ENCODE peak calls at places on chromosomes 1 and 21, in six cellular contexts. One of them, this sample, is unnamed.
A peak's percentile ranks its signal among the peaks of the same experiment; 100 is the strongest.

GRCh38 chr21:34545079-34545884 is 33.3 kb upstream of the KCNE1 start:
- DNase-seq in stomach: no peak
- DNase-seq in small intestine: peak; percentile 27
- DNase-seq in effector memory CD4-positive, alpha-beta T cell: no peak
- DNase-seq in body of pancreas: peak; percentile 69
- DNase-seq in uterus: no peak
- DNase-seq in this sample: no peak

GRCh38 chr21:45339430-45340405 is 52.0 kb upstream of the POFUT2 start:
- DNase-seq in uterus: no peak
- DNase-seq in effector memory CD4-positive, alpha-beta T cell: no peak
- DNase-seq in body of pancreas: no peak
- DNase-seq in small intestine: no peak
- DNase-seq in stomach: no peak
- DNase-seq in this sample: peak; percentile 16

GRCh38 chr1:228830185-228830953 is 95.1 kb downstream of the RHOU start:
- DNase-seq in small intestine: no peak
- DNase-seq in effector memory CD4-positive, alpha-beta T cell: no peak
- DNase-seq in uterus: no peak
- DNase-seq in body of pancreas: peak; percentile 89
- DNase-seq in stomach: peak; percentile 94
- DNase-seq in this sample: no peak

GRCh38 chr1:26541431-26541815 is 11.9 kb downstream of the RPS6KA1 start:
- DNase-seq in effector memory CD4-positive, alpha-beta T cell: no peak
- DNase-seq in small intestine: no peak
- DNase-seq in body of pancreas: no peak
- DNase-seq in uterus: no peak
- DNase-seq in stomach: no peak
- DNase-seq in this sample: no peak

GRCh38 chr1:212722270-212722945 is 22.8 kb upstream of the BATF3 start:
- DNase-seq in effector memory CD4-positive, alpha-beta T cell: no peak
- DNase-seq in uterus: no peak
- DNase-seq in body of pancreas: no peak
- DNase-seq in stomach: no peak
- DNase-seq in small intestine: no peak
- DNase-seq in this sample: no peak

GRCh38 chr1:78003882-78004718 is 639 bp upstream of the DNAJB4 start:
- DNase-seq in stomach: peak; percentile 29
- DNase-seq in small intestine: no peak
- DNase-seq in body of pancreas: peak; percentile 40
- DNase-seq in uterus: peak; percentile 53
- DNase-seq in effector memory CD4-positive, alpha-beta T cell: peak; percentile 19
- DNase-seq in this sample: peak; percentile 62

GRCh38 chr1:66237722-66238479 is 296.1 kb upstream of the SGIP1 start:
- DNase-seq in body of pancreas: no peak
- DNase-seq in uterus: no peak
- DNase-seq in small intestine: no peak
- DNase-seq in effector memory CD4-positive, alpha-beta T cell: no peak
- DNase-seq in stomach: no peak
- DNase-seq in this sample: no peak

GRCh38 chr1:165686121-165686970 is 12.0 kb downstream of the ALDH9A1 start:
- DNase-seq in body of pancreas: no peak
- DNase-seq in stomach: no peak
- DNase-seq in effector memory CD4-positive, alpha-beta T cell: no peak
- DNase-seq in small intestine: no peak
- DNase-seq in uterus: no peak
- DNase-seq in this sample: no peak

GRCh38 chr21:41054206-41054605 is 113.8 kb upstream of the BACE2 start:
- DNase-seq in small intestine: no peak
- DNase-seq in uterus: no peak
- DNase-seq in body of pancreas: no peak
- DNase-seq in effector memory CD4-positive, alpha-beta T cell: no peak
- DNase-seq in stomach: no peak
- DNase-seq in this sample: no peak

GRCh38 chr1:55375617-55376258 is 160.6 kb upstream of the USP24 start:
- DNase-seq in stomach: no peak
- DNase-seq in effector memory CD4-positive, alpha-beta T cell: no peak
- DNase-seq in uterus: peak; percentile 46
- DNase-seq in body of pancreas: peak; percentile 47
- DNase-seq in small intestine: peak; percentile 35
- DNase-seq in this sample: no peak

GRCh38 chr1:232599178-232600041 is 30.5 kb downstream of the SIPA1L2 start:
- DNase-seq in small intestine: no peak
- DNase-seq in effector memory CD4-positive, alpha-beta T cell: no peak
- DNase-seq in uterus: no peak
- DNase-seq in body of pancreas: no peak
- DNase-seq in stomach: no peak
- DNase-seq in this sample: no peak

GRCh38 chr1:234618726-234619049 is 8.7 kb upstream of the IRF2BP2 start:
- DNase-seq in small intestine: no peak
- DNase-seq in uterus: no peak
- DNase-seq in stomach: no peak
- DNase-seq in effector memory CD4-positive, alpha-beta T cell: no peak
- DNase-seq in body of pancreas: no peak
- DNase-seq in this sample: no peak

GRCh38 chr1:91831132-91831930 is 54.6 kb downstream of the TGFBR3 start:
- DNase-seq in stomach: no peak
- DNase-seq in effector memory CD4-positive, alpha-beta T cell: no peak
- DNase-seq in small intestine: peak; percentile 69
- DNase-seq in uterus: peak; percentile 75
- DNase-seq in body of pancreas: no peak
- DNase-seq in this sample: no peak

GRCh38 chr1:110370827-110371226 is 20.0 kb downstream of the SLC16A4 start:
- DNase-seq in body of pancreas: no peak
- DNase-seq in effector memory CD4-positive, alpha-beta T cell: no peak
- DNase-seq in uterus: no peak
- DNase-seq in small intestine: peak; percentile 33
- DNase-seq in stomach: no peak
- DNase-seq in this sample: no peak

GRCh38 chr1:155910621-155911121 is 478 bp downstream of the RIT1 start:
- DNase-seq in stomach: peak; percentile 32
- DNase-seq in small intestine: peak; percentile 32
- DNase-seq in effector memory CD4-positive, alpha-beta T cell: no peak
- DNase-seq in uterus: peak; percentile 29
- DNase-seq in body of pancreas: no peak
- DNase-seq in this sample: no peak

GRCh38 chr1:67713071-67713806 is 28.2 kb downstream of the GADD45A start:
- DNase-seq in uterus: peak; percentile 48
- DNase-seq in effector memory CD4-positive, alpha-beta T cell: no peak
- DNase-seq in small intestine: peak; percentile 94
- DNase-seq in stomach: peak; percentile 64
- DNase-seq in body of pancreas: peak; percentile 51
- DNase-seq in this sample: no peak

GRCh38 chr1:209747580-209748262 is 8.1 kb upstream of the TRAF3IP3 start:
- DNase-seq in small intestine: peak; percentile 97
- DNase-seq in stomach: peak; percentile 96
- DNase-seq in body of pancreas: peak; percentile 99
- DNase-seq in uterus: peak; percentile 83
- DNase-seq in effector memory CD4-positive, alpha-beta T cell: peak; percentile 78
- DNase-seq in this sample: peak; percentile 94

GRCh38 chr1:97212671-97213070 is 491.1 kb downstream of the PTBP2 start:
- DNase-seq in small intestine: no peak
- DNase-seq in body of pancreas: no peak
- DNase-seq in uterus: no peak
- DNase-seq in stomach: no peak
- DNase-seq in effector memory CD4-positive, alpha-beta T cell: no peak
- DNase-seq in this sample: no peak

GRCh38 chr21:15121655-15122120 is 56.9 kb upstream of the NRIP1 start:
- DNase-seq in effector memory CD4-positive, alpha-beta T cell: no peak
- DNase-seq in small intestine: peak; percentile 31
- DNase-seq in body of pancreas: peak; percentile 89
- DNase-seq in stomach: peak; percentile 52
- DNase-seq in uterus: no peak
- DNase-seq in this sample: no peak

GRCh38 chr1:246930830-246931548 is 759 bp downstream of the AHCTF1 start:
- DNase-seq in body of pancreas: peak; percentile 61
- DNase-seq in uterus: peak; percentile 45
- DNase-seq in stomach: peak; percentile 51
- DNase-seq in effector memory CD4-positive, alpha-beta T cell: peak; percentile 45
- DNase-seq in small intestine: peak; percentile 62
- DNase-seq in this sample: peak; percentile 76

GRCh38 chr1:4602536-4603316 is 51.7 kb upstream of the AJAP1 start:
- DNase-seq in effector memory CD4-positive, alpha-beta T cell: no peak
- DNase-seq in stomach: peak; percentile 16
- DNase-seq in small intestine: no peak
- DNase-seq in uterus: no peak
- DNase-seq in body of pancreas: no peak
- DNase-seq in this sample: no peak

GRCh38 chr1:30933874-30934252 is 25.3 kb upstream of the SDC3 start:
- DNase-seq in uterus: no peak
- DNase-seq in stomach: no peak
- DNase-seq in small intestine: no peak
- DNase-seq in effector memory CD4-positive, alpha-beta T cell: no peak
- DNase-seq in body of pancreas: no peak
- DNase-seq in this sample: no peak

GRCh38 chr1:234870020-234870378 is 258.6 kb downstream of the TOMM20 start:
- DNase-seq in effector memory CD4-positive, alpha-beta T cell: no peak
- DNase-seq in uterus: no peak
- DNase-seq in small intestine: no peak
- DNase-seq in stomach: no peak
- DNase-seq in body of pancreas: no peak
- DNase-seq in this sample: no peak

GRCh38 chr1:202154766-202155477 is 5.5 kb downstream of the PTPN7 start:
- DNase-seq in small intestine: peak; percentile 68
- DNase-seq in uterus: no peak
- DNase-seq in effector memory CD4-positive, alpha-beta T cell: no peak
- DNase-seq in stomach: peak; percentile 49
- DNase-seq in body of pancreas: peak; percentile 60
- DNase-seq in this sample: no peak

DNA sequence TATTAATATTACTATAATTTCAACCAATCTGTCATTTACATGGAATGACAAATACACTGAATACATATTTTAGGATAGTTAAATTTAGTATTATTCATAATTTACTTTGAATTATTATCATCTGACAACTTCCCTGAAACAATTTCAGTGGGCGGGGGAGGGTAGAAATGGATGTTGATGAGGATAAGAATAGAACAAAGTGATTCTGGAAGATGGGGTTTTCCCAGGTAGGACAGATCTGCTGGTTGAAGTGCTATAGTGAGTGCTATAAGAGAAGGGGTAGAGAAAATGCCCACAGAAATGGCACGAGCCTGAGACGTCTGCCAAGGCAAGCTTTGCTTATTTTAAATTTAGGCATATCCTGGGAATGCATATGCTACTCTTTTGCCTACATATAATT is 3.2 kb downstream of the CFH start:
- DNase-seq in uterus: no peak
- DNase-seq in stomach: no peak
- DNase-seq in small intestine: no peak
- DNase-seq in effector memory CD4-positive, alpha-beta T cell: no peak
- DNase-seq in body of pancreas: no peak
- DNase-seq in this sample: no peak
- H3K4me3 ChIP-seq in uterus: no peak overlapping the region
- H3K4me3 ChIP-seq in stomach: no peak overlapping the region
- H3K4me3 ChIP-seq in small intestine: no peak overlapping the region
- H3K4me3 ChIP-seq in effector memory CD4-positive, alpha-beta T cell: no peak overlapping the region
- H3K4me3 ChIP-seq in body of pancreas: no peak overlapping the region
- H3K4me3 ChIP-seq in this sample: no peak overlapping the region

DNA sequence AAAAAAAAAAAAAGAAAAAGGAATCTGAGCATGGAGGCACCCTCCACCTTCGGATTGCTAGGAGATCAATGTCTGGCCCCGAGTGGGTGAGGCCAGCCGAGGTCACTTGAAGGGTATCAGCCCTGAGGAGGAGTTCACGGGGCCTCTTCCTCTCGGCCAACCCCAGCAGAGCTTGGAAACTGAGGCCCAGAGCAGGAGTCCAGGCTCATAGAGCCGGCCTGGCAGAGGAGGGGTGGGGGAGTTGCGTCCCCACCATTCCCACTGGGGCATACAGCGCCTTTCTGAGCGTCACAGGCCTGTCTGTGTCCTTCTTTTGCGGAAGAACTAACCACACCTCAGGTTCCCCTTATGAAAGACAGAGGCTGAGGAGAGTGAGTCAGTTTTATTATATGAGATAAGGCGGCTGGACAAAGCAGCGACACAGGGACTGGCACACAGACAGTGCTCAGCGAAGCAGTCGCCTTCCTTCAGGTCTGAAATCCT is 17.1 kb upstream of the EPHA2 start:
- DNase-seq in uterus: no peak
- DNase-seq in stomach: peak; percentile 53
- DNase-seq in effector memory CD4-positive, alpha-beta T cell: no peak
- DNase-seq in small intestine: peak; percentile 94
- DNase-seq in body of pancreas: peak; percentile 51
- DNase-seq in this sample: peak; percentile 55
- H3K27ac ChIP-seq in uterus: peak overlapping the region; percentile 62
- H3K27ac ChIP-seq in stomach: peak overlapping the region; percentile 91
- H3K27ac ChIP-seq in effector memory CD4-positive, alpha-beta T cell: no peak overlapping the region
- H3K27ac ChIP-seq in small intestine: peak overlapping the region; percentile 96
- H3K27ac ChIP-seq in body of pancreas: peak overlapping the region; percentile 53
- H3K27ac ChIP-seq in this sample: no peak overlapping the region

GRCh38 chr1:223210786-223211115 is 67.7 kb upstream of the TLR5 start:
- DNase-seq in uterus: no peak
- DNase-seq in small intestine: no peak
- DNase-seq in stomach: no peak
- DNase-seq in body of pancreas: no peak
- DNase-seq in effector memory CD4-positive, alpha-beta T cell: no peak
- DNase-seq in this sample: no peak

GRCh38 chr1:223207293-223208066 is 64.4 kb upstream of the TLR5 start:
- DNase-seq in uterus: no peak
- DNase-seq in effector memory CD4-positive, alpha-beta T cell: no peak
- DNase-seq in body of pancreas: no peak
- DNase-seq in stomach: no peak
- DNase-seq in small intestine: no peak
- DNase-seq in this sample: no peak

GRCh38 chr1:223209992-223210785 is 67.1 kb upstream of the TLR5 start:
- DNase-seq in uterus: no peak
- DNase-seq in effector memory CD4-positive, alpha-beta T cell: no peak
- DNase-seq in small intestine: no peak
- DNase-seq in stomach: no peak
- DNase-seq in body of pancreas: no peak
- DNase-seq in this sample: no peak

GRCh38 chr1:223209293-223209898 is 66.3 kb upstream of the TLR5 start:
- DNase-seq in effector memory CD4-positive, alpha-beta T cell: no peak
- DNase-seq in stomach: no peak
- DNase-seq in uterus: no peak
- DNase-seq in small intestine: no peak
- DNase-seq in body of pancreas: no peak
- DNase-seq in this sample: no peak

GRCh38 chr1:223208164-223209075 is 65.4 kb upstream of the TLR5 start:
- DNase-seq in stomach: no peak
- DNase-seq in body of pancreas: no peak
- DNase-seq in small intestine: no peak
- DNase-seq in uterus: no peak
- DNase-seq in effector memory CD4-positive, alpha-beta T cell: no peak
- DNase-seq in this sample: no peak
- H3K4me3 ChIP-seq in stomach: no peak overlapping the region
- H3K4me3 ChIP-seq in body of pancreas: no peak overlapping the region
- H3K4me3 ChIP-seq in small intestine: no peak overlapping the region
- H3K4me3 ChIP-seq in uterus: no peak overlapping the region
- H3K4me3 ChIP-seq in effector memory CD4-positive, alpha-beta T cell: no peak overlapping the region
- H3K4me3 ChIP-seq in this sample: no peak overlapping the region

DNA sequence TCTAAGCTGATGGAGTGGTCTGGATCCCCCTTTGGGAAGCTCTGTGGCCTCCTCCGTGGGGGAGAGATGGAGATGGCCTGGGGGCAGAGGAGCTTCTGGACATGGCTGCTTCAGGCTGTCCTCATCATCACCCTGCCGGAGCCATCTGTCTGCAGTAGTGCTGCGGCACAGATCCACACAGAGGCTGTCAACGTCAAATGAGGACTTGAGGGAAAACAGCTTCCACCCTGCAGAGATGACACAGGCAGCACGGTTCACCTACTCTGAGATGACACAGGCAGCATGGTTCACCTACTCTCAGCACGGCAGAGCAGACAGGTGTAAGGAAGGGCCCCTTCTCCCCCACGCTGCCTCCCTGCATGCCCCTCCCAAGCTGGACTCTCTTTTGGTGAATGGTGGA is 134.3 kb downstream of the IGSF21 start:
- DNase-seq in stomach: no peak
- DNase-seq in effector memory CD4-positive, alpha-beta T cell: no peak
- DNase-seq in body of pancreas: peak; percentile 15
- DNase-seq in small intestine: no peak
- DNase-seq in uterus: no peak
- DNase-seq in this sample: no peak
- H3K27ac ChIP-seq in stomach: no peak overlapping the region
- H3K27ac ChIP-seq in effector memory CD4-positive, alpha-beta T cell: no peak overlapping the region
- H3K27ac ChIP-seq in body of pancreas: no peak overlapping the region
- H3K27ac ChIP-seq in small intestine: no peak overlapping the region
- H3K27ac ChIP-seq in uterus: no peak overlapping the region
- H3K27ac ChIP-seq in this sample: no peak overlapping the region

This sample was measured in aorta.